ENCODE peak calls at places on chromosomes 3 and 15, in seven cellular contexts. M, E, V, K, W, R and X are unnamed samples.

GRCh38 chr3:45105855-45106655 is 40.1 kb downstream of the CDCP1 start:
- DNase-seq in M (no peak), E (no peak), V (peak; percentile 54), K (no peak), W (peak; percentile 91), R (peak; percentile 64), X (no peak)

GRCh38 chr3:13667330-13667729 is 118.4 kb downstream of the FBLN2 start:
- DNase-seq in M (no peak), E (no peak), V (no peak), K (no peak), W (no peak), R (no peak), X (no peak)

GRCh38 chr15:67839358-67839928 is 402 bp downstream of the RNU6-1 start:
- DNase-seq in M (no peak), E (no peak), V (no peak), K (peak; percentile 64), W (peak; percentile 66), R (no peak), X (no peak)

GRCh38 chr3:44301746-44302145 is 36.8 kb upstream of the TCAIM start:
- DNase-seq in M (no peak), E (no peak), V (no peak), K (no peak), W (no peak), R (no peak), X (no peak)

GRCh38 chr15:58758141-58758540 is 8.6 kb upstream of the ADAM10 start:
- DNase-seq in M (no peak), E (no peak), V (no peak), K (no peak), W (peak; percentile 60), R (no peak), X (no peak)

GRCh38 chr3:21913791-21914190 is 162.8 kb upstream of the ZNF385D start:
- DNase-seq in M (no peak), E (no peak), V (no peak), K (no peak), W (peak; percentile 64), R (no peak), X (no peak)

GRCh38 chr3:8554725-8555621 is 53.4 kb downstream of the LMCD1 start:
- DNase-seq in M (no peak), E (peak; percentile 10), V (no peak), K (no peak), W (peak; percentile 77), R (no peak), X (no peak)

GRCh38 chr3:133437391-133438093 is 37.7 kb downstream of the BFSP2 start:
- DNase-seq in M (no peak), E (peak; percentile 13), V (no peak), K (peak; percentile 90), W (peak; percentile 28), R (no peak), X (no peak)

GRCh38 chr3:183306798-183307671 is 54.0 kb downstream of the B3GNT5 start:
- DNase-seq in M (peak; percentile 91), E (peak; percentile 92), V (peak; percentile 53), K (no peak), W (peak; percentile 69), R (peak; percentile 22), X (peak; percentile 76)

GRCh38 chr3:169660709-169661566 is 2.6 kb downstream of the MECOM start:
- DNase-seq in M (peak; percentile 48), E (peak; percentile 63), V (no peak), K (no peak), W (peak; percentile 50), R (no peak), X (peak; percentile 70)

GRCh38 chr3:125052671-125053303 is 3.0 kb downstream of the HEG1 start:
- DNase-seq in M (no peak), E (no peak), V (no peak), K (peak; percentile 33), W (peak; percentile 99), R (no peak), X (no peak)

GRCh38 chr3:126743350-126743749 is 39.3 kb downstream of the CHCHD6 start:
- DNase-seq in M (no peak), E (no peak), V (no peak), K (no peak), W (no peak), R (no peak), X (no peak)

GRCh38 chr3:164365242-164365641 is 713.1 kb downstream of the SI start:
- DNase-seq in M (no peak), E (no peak), V (no peak), K (no peak), W (no peak), R (no peak), X (no peak)

GRCh38 chr15:89016549-89017041 is 71.7 kb upstream of the ABHD2 start:
- DNase-seq in M (no peak), E (no peak), V (no peak), K (no peak), W (peak; percentile 37), R (no peak), X (no peak)

GRCh38 chr15:94119215-94119815 is 112.0 kb upstream of the MCTP2 start:
- DNase-seq in M (no peak), E (peak; percentile 5), V (no peak), K (no peak), W (no peak), R (no peak), X (no peak)

GRCh38 chr3:98791341-98792325 is 28.5 kb downstream of the ST3GAL6 start:
- DNase-seq in M (no peak), E (no peak), V (no peak), K (no peak), W (peak; percentile 80), R (no peak), X (no peak)

GRCh38 chr3:119308355-119308754 is 14.2 kb downstream of the ARHGAP31 start:
- DNase-seq in M (no peak), E (no peak), V (no peak), K (no peak), W (no peak), R (no peak), X (no peak)

GRCh38 chr3:178705925-178706324 is 169.7 kb downstream of the KCNMB2 start:
- DNase-seq in M (no peak), E (no peak), V (no peak), K (peak; percentile 35), W (no peak), R (no peak), X (no peak)

GRCh38 chr3:170162630-170163029 is 18.9 kb downstream of the PHC3 start:
- DNase-seq in M (no peak), E (no peak), V (no peak), K (no peak), W (no peak), R (no peak), X (no peak)

GRCh38 chr3:34106879-34107278 is 308.4 kb downstream of the PDCD6IP start:
- DNase-seq in M (no peak), E (no peak), V (peak; percentile 14), K (peak; percentile 42), W (peak; percentile 63), R (no peak), X (peak; percentile 4)

GRCh38 chr3:143118630-143119008 is 952 bp upstream of the CHST2 start:
- DNase-seq in M (no peak), E (no peak), V (no peak), K (no peak), W (no peak), R (no peak), X (no peak)

GRCh38 chr3:143236226-143236964 is 116.8 kb downstream of the CHST2 start:
- DNase-seq in M (no peak), E (no peak), V (no peak), K (no peak), W (no peak), R (no peak), X (no peak)

GRCh38 chr3:138625707-138626365 is 17.3 kb downstream of the FAIM start:
- DNase-seq in M (no peak), E (no peak), V (no peak), K (no peak), W (peak; percentile 45), R (no peak), X (no peak)

GRCh38 chr3:194266658-194267005 is 84.5 kb downstream of the CPN2 start:
- DNase-seq in M (no peak), E (no peak), V (no peak), K (no peak), W (no peak), R (no peak), X (no peak)

GRCh38 chr15:58608129-58608590 is 141.3 kb downstream of the ADAM10 start:
- DNase-seq in M (no peak), E (no peak), V (no peak), K (no peak), W (peak; percentile 68), R (no peak), X (no peak)

GRCh38 chr15:29656636-29657475 is 165.4 kb downstream of the TJP1 start:
- DNase-seq in M (no peak), E (peak; percentile 42), V (no peak), K (no peak), W (peak; percentile 9), R (no peak), X (no peak)

GRCh38 chr3:31968927-31969418 is 12.1 kb downstream of the OSBPL10 start:
- DNase-seq in M (no peak), E (no peak), V (no peak), K (no peak), W (peak; percentile 97), R (no peak), X (no peak)

GRCh38 chr3:50503504-50503903 is at the start of gene CACNA2D2:
- DNase-seq in M (peak; percentile 77), E (peak; percentile 81), V (no peak), K (no peak), W (no peak), R (peak; percentile 71), X (no peak)

GRCh38 chr15:93983501-93983900 is 247.9 kb upstream of the MCTP2 start:
- DNase-seq in M (no peak), E (peak; percentile 23), V (no peak), K (no peak), W (no peak), R (no peak), X (no peak)

GRCh38 chr3:156378871-156379270 is 176.0 kb downstream of the SSR3 start:
- DNase-seq in M (no peak), E (no peak), V (no peak), K (no peak), W (no peak), R (no peak), X (no peak)

GRCh38 chr3:137263982-137264777 is 306.4 kb downstream of the IL20RB start:
- DNase-seq in M (no peak), E (peak; percentile 15), V (no peak), K (peak; percentile 49), W (no peak), R (no peak), X (peak; percentile 76)

GRCh38 chr3:81382470-81382869 is 379.0 kb downstream of the GBE1 start:
- DNase-seq in M (no peak), E (no peak), V (no peak), K (no peak), W (no peak), R (no peak), X (no peak)

GRCh38 chr15:80706161-80706560 is 11.1 kb downstream of the ABHD17C start:
- DNase-seq in M (no peak), E (no peak), V (no peak), K (peak; percentile 33), W (no peak), R (no peak), X (no peak)